ENCODE peak calls at places on chromosomes 3 and 15, in five cellular contexts. One of them, this sample, is unnamed.

GRCh38 chr15:51493892-51494291 is 128.7 kb downstream of the DMXL2 start:
- DNase-seq in K562: no peak
- DNase-seq in A549: no peak
- DNase-seq in GM12878: no peak
- DNase-seq in endothelial cell of umbilical vein: no peak
- DNase-seq in this sample: no peak

GRCh38 chr15:62782100-62782791 is 260.3 kb upstream of the TPM1 start:
- DNase-seq in K562: peak; percentile 48
- DNase-seq in A549: peak; percentile 90
- DNase-seq in GM12878: no peak
- DNase-seq in endothelial cell of umbilical vein: peak; percentile 90
- DNase-seq in this sample: peak; percentile 65

GRCh38 chr15:73753250-73754130 is at the start of gene INSYN1:
- DNase-seq in K562: no peak
- DNase-seq in A549: no peak
- DNase-seq in GM12878: no peak
- DNase-seq in endothelial cell of umbilical vein: no peak
- DNase-seq in this sample: no peak

GRCh38 chr15:45402955-45403892 is 24.9 kb upstream of the GATM start:
- DNase-seq in K562: peak; percentile 47
- DNase-seq in A549: peak; percentile 37
- DNase-seq in GM12878: no peak
- DNase-seq in endothelial cell of umbilical vein: peak; percentile 51
- DNase-seq in this sample: peak; percentile 66

GRCh38 chr3:5102532-5102931 is 19.6 kb upstream of the ARL8B start:
- DNase-seq in K562: peak; percentile 59
- DNase-seq in A549: no peak
- DNase-seq in GM12878: no peak
- DNase-seq in endothelial cell of umbilical vein: no peak
- DNase-seq in this sample: no peak

GRCh38 chr3:70726096-70726745 is 413.8 kb upstream of the MDFIC2 start:
- DNase-seq in K562: no peak
- DNase-seq in A549: no peak
- DNase-seq in GM12878: no peak
- DNase-seq in endothelial cell of umbilical vein: no peak
- DNase-seq in this sample: no peak

GRCh38 chr15:67019886-67020520 is 45.4 kb upstream of the SMAD3 start:
- DNase-seq in K562: no peak
- DNase-seq in A549: no peak
- DNase-seq in GM12878: no peak
- DNase-seq in endothelial cell of umbilical vein: no peak
- DNase-seq in this sample: peak; percentile 27

GRCh38 chr15:51904931-51905330 is 66.6 kb downstream of the LEO1 start:
- DNase-seq in K562: no peak
- DNase-seq in A549: no peak
- DNase-seq in GM12878: no peak
- DNase-seq in endothelial cell of umbilical vein: no peak
- DNase-seq in this sample: no peak

GRCh38 chr15:31427411-31427810 is 100.8 kb downstream of the KLF13 start:
- DNase-seq in K562: no peak
- DNase-seq in A549: no peak
- DNase-seq in GM12878: no peak
- DNase-seq in endothelial cell of umbilical vein: no peak
- DNase-seq in this sample: peak; percentile 35

DNA sequence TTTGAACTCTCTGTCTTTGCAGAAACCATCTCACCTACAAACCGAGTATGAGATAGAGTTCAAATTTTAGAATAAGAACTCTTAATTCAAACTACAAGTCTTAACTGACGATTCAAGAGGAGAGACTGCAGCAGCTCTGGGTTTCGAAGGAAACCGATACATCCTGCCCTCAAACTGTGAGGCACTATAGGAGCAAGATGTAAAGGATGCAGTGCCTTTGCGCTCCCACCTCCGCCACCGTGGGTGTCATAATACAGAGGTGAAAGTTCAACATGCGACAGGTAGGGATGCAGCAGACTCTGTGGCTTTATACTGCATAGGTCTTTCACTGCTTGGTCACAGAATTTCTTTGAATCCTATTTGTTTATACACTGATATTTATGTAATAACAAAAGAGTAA is 1097.4 kb upstream of the CFAP20DC start:
- DNase-seq in K562: no peak
- DNase-seq in A549: no peak
- DNase-seq in GM12878: no peak
- DNase-seq in endothelial cell of umbilical vein: no peak
- DNase-seq in this sample: no peak
- TF ChIP-seq MAX in K562: no peak
- TF ChIP-seq MAX in A549: no peak
- TF ChIP-seq MAX in GM12878: no peak
- TF ChIP-seq MAX in endothelial cell of umbilical vein: no peak
- TF ChIP-seq MAX in this sample: no peak

GRCh38 chr3:23493846-23494245 is 290.7 kb downstream of the UBE2E2 start:
- DNase-seq in K562: no peak
- DNase-seq in A549: no peak
- DNase-seq in GM12878: no peak
- DNase-seq in endothelial cell of umbilical vein: no peak
- DNase-seq in this sample: no peak

GRCh38 chr3:23496165-23496564 is 293.0 kb downstream of the UBE2E2 start:
- DNase-seq in K562: no peak
- DNase-seq in A549: no peak
- DNase-seq in GM12878: peak; percentile 19
- DNase-seq in endothelial cell of umbilical vein: no peak
- DNase-seq in this sample: no peak

GRCh38 chr3:23494967-23495366 is 291.8 kb downstream of the UBE2E2 start:
- DNase-seq in K562: no peak
- DNase-seq in A549: no peak
- DNase-seq in GM12878: no peak
- DNase-seq in endothelial cell of umbilical vein: no peak
- DNase-seq in this sample: no peak

GRCh38 chr3:23497156-23497555 is 294.0 kb downstream of the UBE2E2 start:
- DNase-seq in K562: no peak
- DNase-seq in A549: no peak
- DNase-seq in GM12878: no peak
- DNase-seq in endothelial cell of umbilical vein: no peak
- DNase-seq in this sample: no peak

GRCh38 chr3:23495507-23495906 is 292.4 kb downstream of the UBE2E2 start:
- DNase-seq in K562: no peak
- DNase-seq in A549: no peak
- DNase-seq in GM12878: no peak
- DNase-seq in endothelial cell of umbilical vein: peak; percentile 75
- DNase-seq in this sample: no peak
- TF ChIP-seq MYC in K562: no peak
- TF ChIP-seq MYC in A549: no peak
- TF ChIP-seq MYC in GM12878: no peak
- TF ChIP-seq MYC in endothelial cell of umbilical vein: no peak
- TF ChIP-seq MYC in this sample: no peak

GRCh38 chr3:167882057-167882667 is 146.6 kb downstream of the SERPINI1 start:
- DNase-seq in K562: peak; percentile 35
- DNase-seq in A549: peak; percentile 57
- DNase-seq in GM12878: no peak
- DNase-seq in endothelial cell of umbilical vein: peak; percentile 50
- DNase-seq in this sample: peak; percentile 59
- TF ChIP-seq MAX in K562: no peak
- TF ChIP-seq MAX in A549: no peak
- TF ChIP-seq MAX in GM12878: no peak
- TF ChIP-seq MAX in endothelial cell of umbilical vein: no peak
- TF ChIP-seq MAX in this sample: no peak

DNA sequence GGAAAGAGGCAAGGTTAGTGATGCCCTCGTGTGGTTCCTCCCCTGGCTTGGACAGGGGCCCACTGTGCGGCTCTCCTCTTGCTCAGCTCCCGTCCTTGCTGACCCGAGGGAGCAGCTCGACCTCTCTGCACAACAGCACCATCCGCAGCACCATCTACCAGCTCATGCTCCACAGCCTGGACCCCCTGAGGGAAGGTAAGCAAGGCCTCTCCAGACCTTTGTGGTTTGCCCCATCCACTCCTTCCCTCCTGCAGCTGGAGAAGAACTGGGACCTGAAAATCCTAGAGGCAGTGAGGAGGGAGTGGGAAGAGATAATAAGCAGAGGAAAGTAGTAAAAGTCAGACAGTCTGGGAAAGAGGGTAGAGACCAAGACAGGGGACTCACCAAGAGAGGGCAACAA is 17.8 kb downstream of the SLC24A1 start:
- DNase-seq in K562: no peak
- DNase-seq in A549: no peak
- DNase-seq in GM12878: no peak
- DNase-seq in endothelial cell of umbilical vein: no peak
- DNase-seq in this sample: no peak
- TF ChIP-seq MYC in K562: no peak
- TF ChIP-seq MYC in A549: no peak
- TF ChIP-seq MYC in GM12878: no peak
- TF ChIP-seq MYC in endothelial cell of umbilical vein: no peak
- TF ChIP-seq MYC in this sample: no peak

DNA sequence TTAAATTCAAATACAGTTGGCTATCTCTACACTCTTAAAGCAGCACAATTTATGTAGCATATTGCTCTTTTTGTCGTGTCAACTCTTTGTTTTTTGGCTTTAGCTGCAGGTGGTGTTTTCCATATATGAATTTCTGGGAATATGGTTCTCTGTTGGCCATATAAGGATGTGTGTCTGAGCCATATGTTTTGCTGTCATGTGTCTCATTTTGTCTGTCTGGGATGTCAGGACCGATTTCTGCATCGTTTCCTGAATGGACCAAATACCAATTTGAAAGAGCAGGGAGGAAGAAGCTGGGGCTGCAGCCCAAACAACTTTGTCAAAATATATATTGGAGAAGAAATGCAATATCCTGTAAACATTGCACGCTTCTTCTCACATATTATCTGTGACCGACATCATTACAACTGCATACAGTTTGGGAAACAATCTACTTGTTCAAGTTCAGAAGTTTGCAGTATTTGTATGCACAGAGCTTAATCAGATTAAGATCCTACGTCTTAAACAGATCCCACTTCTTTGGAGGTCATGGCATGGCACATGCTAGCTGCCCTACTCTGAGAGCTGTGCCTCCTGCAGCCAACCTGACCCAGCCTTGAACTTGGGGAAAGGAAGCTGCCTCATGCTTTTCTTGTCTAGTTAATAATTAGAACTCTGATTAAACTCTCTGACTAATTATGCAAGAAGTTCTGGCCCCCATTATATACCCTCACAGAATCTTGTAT is 4.0 kb upstream of the SATB1 start:
- DNase-seq in K562: no peak
- DNase-seq in A549: no peak
- DNase-seq in GM12878: no peak
- DNase-seq in endothelial cell of umbilical vein: no peak
- DNase-seq in this sample: no peak
- TF ChIP-seq MAX in K562: no peak
- TF ChIP-seq MAX in A549: no peak
- TF ChIP-seq MAX in GM12878: no peak
- TF ChIP-seq MAX in endothelial cell of umbilical vein: no peak
- TF ChIP-seq MAX in this sample: no peak

GRCh38 chr3:124669470-124669869 is 60.8 kb upstream of the UMPS start:
- DNase-seq in K562: no peak
- DNase-seq in A549: peak; percentile 38
- DNase-seq in GM12878: no peak
- DNase-seq in endothelial cell of umbilical vein: no peak
- DNase-seq in this sample: no peak
- TF ChIP-seq MYC in K562: no peak
- TF ChIP-seq MYC in A549: no peak
- TF ChIP-seq MYC in GM12878: no peak
- TF ChIP-seq MYC in endothelial cell of umbilical vein: no peak
- TF ChIP-seq MYC in this sample: no peak

This sample was measured in NB4.